ENCODE peak calls at places on chromosomes 13 and 19, in nine cellular contexts. P, U, Y, H, S, W, J, G and B are unnamed samples.

GRCh38 chr19:1133471-1133929 is 29.7 kb downstream of the GPX4 start:
- DNase-seq in P (peak), W (no peak), S (peak), H (no peak), U (no peak), J (peak), G (peak), Y (no peak), B (peak)

GRCh38 chr19:16051254-16052025 is 24.9 kb upstream of the TPM4 start:
- DNase-seq in U (no peak), P (peak), G (peak), J (peak), S (peak), H (no peak), Y (no peak), W (no peak), B (no peak)

GRCh38 chr19:9498183-9498902 is at the start of gene ZNF560:
- DNase-seq in Y (no peak), W (no peak), U (no peak), J (no peak), S (peak), P (peak), G (peak), H (no peak), B (no peak)

GRCh38 chr19:40362160-40362559 is 13.7 kb downstream of the PLD3 start:
- DNase-seq in H (no peak), P (no peak), Y (no peak), G (no peak), W (no peak), J (no peak), S (no peak), U (no peak), B (no peak)

GRCh38 chr13:113654175-113654560 is 3.8 kb downstream of the ATP4B start:
- DNase-seq in U (no peak), J (no peak), Y (peak), S (no peak), G (no peak), H (peak), W (no peak), P (no peak), B (no peak)

GRCh38 chr19:41944336-41944735 is 14.8 kb downstream of the RABAC1 start:
- DNase-seq in G (no peak), Y (no peak), U (no peak), P (no peak), S (no peak), J (no peak), H (no peak), W (no peak), B (no peak)

GRCh38 chr13:32311188-32311897 is 3.8 kb downstream of the ZAR1L start:
- DNase-seq in W (no peak), S (peak), H (peak), Y (no peak), P (no peak), G (no peak), U (peak), J (no peak), B (no peak)

GRCh38 chr13:79919109-79919508 is 421.8 kb downstream of the SPRY2 start:
- DNase-seq in H (no peak), W (no peak), U (no peak), S (no peak), G (no peak), Y (no peak), P (no peak), J (no peak), B (no peak)

GRCh38 chr13:36124236-36124822 is 6.9 kb downstream of the DCLK1 start:
- DNase-seq in P (no peak), Y (no peak), G (no peak), H (no peak), J (no peak), W (peak), S (no peak), U (no peak), B (no peak)

GRCh38 chr13:79128158-79128557 is 277.9 kb downstream of the RBM26 start:
- DNase-seq in Y (no peak), H (no peak), W (peak), J (no peak), G (no peak), P (no peak), U (no peak), S (no peak), B (no peak)

GRCh38 chr13:82833928-82834327 is 1048.3 kb downstream of the SLITRK1 start:
- DNase-seq in Y (no peak), J (no peak), H (no peak), U (no peak), G (no peak), P (no peak), S (no peak), W (no peak), B (no peak)

GRCh38 chr13:60267498-60268202 is 103.9 kb upstream of the DIAPH3 start:
- DNase-seq in Y (no peak), S (peak), W (no peak), U (no peak), H (no peak), G (no peak), P (peak), J (no peak), B (no peak)

GRCh38 chr13:66574606-66575005 is 655.5 kb downstream of the PCDH9 start:
- DNase-seq in W (no peak), G (no peak), U (no peak), J (no peak), Y (no peak), H (no peak), P (no peak), S (no peak), B (no peak)

GRCh38 chr19:6987850-6988249 is 33.4 kb downstream of the MBD3L2B start:
- DNase-seq in H (no peak), P (no peak), U (no peak), G (no peak), W (no peak), J (no peak), S (no peak), Y (no peak), B (no peak)

GRCh38 chr13:66102864-66103263 is 1127.3 kb downstream of the PCDH9 start:
- DNase-seq in U (no peak), J (no peak), W (no peak), S (no peak), H (no peak), P (no peak), G (no peak), Y (no peak), B (no peak)

GRCh38 chr13:30364876-30365275 is 57.4 kb upstream of the UBE2L5 start:
- DNase-seq in S (no peak), G (peak), Y (no peak), H (no peak), W (no peak), P (no peak), U (no peak), J (no peak), B (no peak)

GRCh38 chr19:46975918-46976782 is 43.5 kb upstream of the NPAS1 start:
- DNase-seq in P (peak), J (peak), H (peak), G (peak), W (peak), S (peak), Y (peak), U (peak), B (no peak)

GRCh38 chr19:15110418-15110815 is 3.2 kb downstream of the SYDE1 start:
- DNase-seq in W (no peak), J (no peak), G (no peak), S (no peak), H (no peak), Y (no peak), P (no peak), U (no peak), B (no peak)

GRCh38 chr19:29873024-29873800 is 61.4 kb downstream of the CCNE1 start:
- DNase-seq in P (peak), J (no peak), Y (no peak), W (no peak), H (peak), U (peak), G (peak), S (peak), B (peak)

GRCh38 chr13:94550030-94550738 is 45.8 kb downstream of the TGDS start:
- DNase-seq in U (no peak), H (no peak), W (peak), P (no peak), S (no peak), J (no peak), G (no peak), Y (peak), B (no peak)

GRCh38 chr19:2055871-2056809 is 5.1 kb upstream of the MKNK2 start:
- DNase-seq in P (peak), S (no peak), Y (no peak), H (peak), W (no peak), U (peak), J (peak), G (peak), B (no peak)

GRCh38 chr19:53308339-53308811 is 25.2 kb upstream of the ZNF845 start:
- DNase-seq in P (peak), U (peak), Y (no peak), S (peak), G (peak), H (no peak), W (no peak), J (no peak), B (no peak)

DNA sequence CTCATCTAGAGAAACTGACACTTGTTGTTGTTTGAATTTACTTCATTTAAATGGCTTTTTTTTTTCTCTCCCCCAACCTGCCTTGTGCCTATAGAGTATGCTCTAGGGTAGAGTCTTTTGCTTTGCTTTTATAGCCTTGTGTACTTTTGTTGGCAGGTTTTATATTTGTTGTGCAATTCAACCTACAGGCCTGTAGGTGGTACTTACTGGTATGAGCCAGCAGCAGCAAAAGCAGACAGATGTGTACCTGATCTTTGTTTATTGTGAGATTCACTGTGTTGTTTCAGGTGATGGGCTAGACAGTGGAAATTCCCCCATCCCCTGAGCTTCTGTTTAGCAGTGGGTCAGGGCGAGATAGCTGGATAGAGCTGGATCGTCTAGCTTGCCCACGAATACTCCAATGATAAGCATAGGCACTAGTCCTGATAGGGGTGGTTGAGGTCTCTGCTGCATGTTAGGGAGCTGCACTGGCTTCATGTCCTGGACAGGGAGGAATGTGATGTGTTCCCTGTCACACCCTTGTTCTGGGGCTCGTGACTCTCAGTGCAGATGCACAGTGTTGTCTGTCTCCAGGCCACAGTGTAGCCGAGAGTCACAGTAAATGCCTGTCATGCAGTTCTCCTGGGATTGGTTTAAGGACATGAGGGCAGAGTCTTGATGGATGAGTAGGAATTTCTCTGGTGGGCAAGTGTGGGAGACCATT is 21.3 kb downstream of the DNAJC3 start:
- DNase-seq in Y (no peak), J (peak), H (no peak), W (no peak), G (no peak), P (no peak), S (no peak), U (no peak), B (no peak)
- TF ChIP-seq CTCF in Y (no peak), J (peak), H (no peak), W (peak), G (peak), P (peak), S (peak), U (no peak), B (peak)

DNA sequence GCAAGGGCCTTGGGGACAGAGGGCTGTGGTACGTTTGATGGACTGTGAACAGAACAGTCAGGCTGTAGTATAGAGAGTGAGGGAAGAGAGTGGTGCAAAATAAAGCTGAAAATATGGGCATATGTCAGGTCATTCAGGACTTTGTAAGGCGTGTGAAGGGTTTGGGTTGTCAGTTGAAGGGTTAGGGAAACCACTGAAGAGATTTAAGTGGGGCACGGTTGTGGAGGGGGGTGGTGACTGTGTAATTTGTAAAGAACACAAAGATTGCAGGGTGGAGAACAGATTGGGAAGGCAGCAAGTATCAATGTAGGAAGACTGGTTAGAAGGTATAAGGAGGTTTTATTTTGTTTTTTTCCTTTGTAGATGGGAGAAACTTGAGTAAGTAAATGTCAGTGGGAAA is 349.8 kb downstream of the DLEU7 start:
- DNase-seq in J (no peak), H (no peak), W (no peak), P (no peak), G (no peak), Y (no peak), U (no peak), S (no peak), B (no peak)
- TF ChIP-seq CTCF in J (no peak), H (no peak), W (no peak), P (no peak), G (no peak), Y (no peak), U (no peak), S (no peak), B (no peak)

DNA sequence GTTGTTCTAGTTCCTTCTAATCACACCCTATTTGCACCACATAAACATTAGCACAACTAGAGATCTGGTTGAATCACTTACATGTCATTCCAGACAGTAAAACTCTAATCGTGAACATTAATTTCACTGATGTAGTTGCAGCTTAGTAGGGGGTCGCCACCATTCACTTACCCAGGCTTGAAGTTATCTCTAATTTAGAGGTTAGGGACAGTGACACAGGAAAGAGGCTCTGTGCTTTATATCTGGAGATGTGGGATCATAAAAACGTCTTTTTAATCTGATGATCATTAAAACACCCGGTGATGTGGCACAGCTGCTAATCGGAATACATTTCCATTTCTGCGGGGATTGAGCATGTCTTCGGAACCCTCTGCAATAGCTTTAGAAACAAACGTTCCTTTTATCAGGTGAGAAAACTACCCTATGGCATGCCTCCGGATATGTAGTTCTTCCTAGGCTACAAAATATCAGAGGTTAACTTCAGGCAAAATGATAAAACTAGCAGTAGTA is 523.0 kb downstream of the MYO16 start:
- DNase-seq in S (no peak), Y (no peak), H (no peak), J (no peak), U (no peak), P (no peak), G (peak), W (no peak), B (no peak)
- TF ChIP-seq CTCF in S (no peak), Y (no peak), H (no peak), J (no peak), U (no peak), P (no peak), G (no peak), W (no peak), B (no peak)

GRCh38 chr19:18648971-18649310 is 12.1 kb downstream of the KLHL26 start:
- DNase-seq in W (no peak), Y (no peak), H (peak), S (no peak), U (no peak), P (peak), J (no peak), G (no peak), B (no peak)

GRCh38 chr19:18649371-18650047 is 12.7 kb downstream of the KLHL26 start:
- DNase-seq in Y (no peak), P (peak), H (peak), G (no peak), U (peak), J (no peak), W (peak), S (peak), B (no peak)

GRCh38 chr19:18650468-18651001 is 13.7 kb downstream of the KLHL26 start:
- DNase-seq in S (no peak), Y (no peak), G (no peak), J (no peak), H (peak), P (peak), U (no peak), W (peak), B (no peak)

GRCh38 chr19:18651300-18651699 is 14.5 kb downstream of the KLHL26 start:
- DNase-seq in Y (no peak), U (no peak), J (no peak), G (no peak), H (no peak), P (peak), S (no peak), W (no peak), B (no peak)

GRCh38 chr19:18650048-18650435 is 13.2 kb downstream of the KLHL26 start:
- DNase-seq in Y (no peak), W (peak), G (no peak), S (no peak), H (peak), U (no peak), P (peak), J (no peak), B (no peak)
- TF ChIP-seq CTCF in Y (no peak), W (no peak), G (no peak), S (no peak), H (no peak), U (no peak), P (no peak), J (no peak), B (no peak)

DNA sequence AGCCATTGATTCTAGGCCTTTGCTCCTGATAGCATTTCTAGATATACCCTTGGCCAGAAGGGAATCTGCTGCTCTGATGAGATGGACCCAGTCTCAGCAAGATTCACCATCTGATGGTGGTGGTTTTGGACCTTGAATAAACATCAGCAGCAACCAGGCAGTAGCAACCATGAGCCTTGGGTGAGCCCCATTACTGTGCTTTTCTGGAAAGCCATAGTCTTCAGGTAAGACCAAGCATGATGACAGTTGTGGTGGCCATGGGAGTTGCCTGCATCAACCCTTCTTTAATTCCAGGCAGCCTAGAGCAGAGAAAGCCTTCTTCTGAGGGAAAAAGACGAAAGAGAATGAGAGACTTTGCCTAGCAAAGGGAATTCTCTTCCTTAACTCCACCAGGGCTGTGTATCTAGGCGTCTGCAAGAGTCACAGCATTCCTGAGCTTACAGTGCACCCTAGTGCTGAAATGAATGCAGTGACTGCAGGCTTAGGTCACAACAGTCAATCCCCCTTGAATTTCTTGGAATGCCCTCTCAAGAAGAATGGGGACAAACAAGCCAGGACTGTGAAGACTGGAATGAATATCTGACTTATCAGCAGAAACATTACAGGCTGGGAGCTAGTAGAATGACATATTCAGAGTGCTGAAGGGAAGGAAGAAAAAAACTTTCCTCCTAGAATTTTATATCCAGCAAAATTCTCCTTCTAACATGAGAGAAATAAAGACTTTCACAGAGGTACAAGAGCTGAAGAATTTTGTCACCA is 942.4 kb upstream of the PCDH20 start:
- DNase-seq in J (peak), S (peak), U (no peak), G (peak), H (no peak), Y (no peak), P (peak), W (peak), B (no peak)
- TF ChIP-seq CTCF in J (peak), S (peak), U (no peak), G (peak), H (peak), Y (no peak), P (peak), W (peak), B (no peak)

DNA sequence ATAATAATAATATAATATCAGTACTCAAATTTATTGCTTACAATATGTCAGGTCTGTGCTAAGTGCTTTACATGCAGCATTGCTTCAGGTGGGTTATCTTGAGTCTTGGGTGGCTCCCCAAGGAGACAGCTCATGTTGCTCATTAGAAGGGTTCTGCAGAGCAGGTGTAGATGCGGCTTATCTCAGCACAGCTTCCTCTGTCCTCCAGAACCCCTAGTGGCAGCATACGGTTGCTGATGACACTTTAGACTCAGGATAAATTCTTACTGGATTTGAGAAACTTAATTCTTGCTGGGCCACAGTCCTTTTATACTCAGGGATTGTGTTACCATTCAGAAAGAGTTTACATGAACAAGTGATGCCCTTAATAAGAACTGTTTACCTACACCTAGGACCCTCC is 8.9 kb downstream of the COG3 start:
- DNase-seq in H (no peak), Y (no peak), P (peak), U (no peak), G (peak), W (no peak), J (no peak), S (peak), B (no peak)
- TF ChIP-seq CTCF in H (no peak), Y (no peak), P (peak), U (no peak), G (peak), W (peak), J (peak), S (peak), B (no peak)

GRCh38 chr19:49863935-49864320 is 3.4 kb downstream of the PNKP start:
- DNase-seq in P (no peak), J (no peak), G (no peak), S (no peak), Y (no peak), H (no peak), U (peak), W (no peak), B (no peak)

GRCh38 chr19:49861127-49861526 is 6.2 kb downstream of the PNKP start:
- DNase-seq in Y (peak), S (peak), P (peak), G (peak), W (no peak), H (peak), J (no peak), U (peak), B (no peak)

GRCh38 chr19:49861541-49862410 is 5.6 kb downstream of the PNKP start:
- DNase-seq in Y (no peak), U (peak), J (no peak), G (no peak), W (no peak), H (peak), P (no peak), S (peak), B (no peak)

GRCh38 chr19:49863254-49863934 is 4.0 kb downstream of the PNKP start:
- DNase-seq in P (no peak), Y (no peak), W (no peak), U (peak), J (no peak), H (no peak), G (no peak), S (no peak), B (no peak)

GRCh38 chr19:49862411-49863253 is 4.7 kb downstream of the PNKP start:
- DNase-seq in W (no peak), U (peak), J (no peak), G (peak), Y (no peak), P (peak), H (no peak), S (peak), B (no peak)
- TF ChIP-seq CTCF in W (peak), U (no peak), J (peak), G (peak), Y (no peak), P (peak), H (no peak), S (peak), B (no peak)

DNA sequence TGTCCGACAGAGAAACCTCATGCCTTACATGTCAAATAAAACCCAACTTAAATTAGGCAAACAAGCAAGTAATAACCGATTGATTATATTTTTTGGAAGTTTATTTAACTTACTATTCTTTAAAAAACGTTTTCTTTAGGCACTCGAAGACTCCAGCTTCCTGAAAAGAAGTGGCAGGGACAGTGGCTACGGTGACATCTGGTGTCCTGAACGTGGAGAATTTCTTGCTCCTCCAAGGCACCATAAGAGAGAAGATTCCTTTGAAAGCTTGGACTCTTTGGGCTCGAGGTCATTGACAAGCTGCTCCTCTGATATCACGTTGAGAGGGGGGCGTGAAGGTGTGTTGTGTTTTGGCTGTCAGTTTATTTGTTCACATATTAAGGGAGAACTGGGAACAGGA is 164.4 kb downstream of the LMO7 start:
- DNase-seq in J (peak), U (no peak), W (no peak), S (no peak), Y (no peak), G (no peak), P (no peak), H (no peak), B (no peak)
- TF ChIP-seq CTCF in J (peak), U (no peak), W (no peak), S (no peak), Y (no peak), G (peak), P (peak), H (peak), B (no peak)